ENCODE peak calls at places on chromosomes 11 and 22, in four cellular contexts. One of them, this sample, is unnamed.

GRCh38 chr22:48362736-48363404 is 1464.8 kb downstream of the BRD1 start:
- DNase-seq in colonic mucosa: no peak
- DNase-seq in cardiac muscle cell: no peak
- DNase-seq in neural progenitor cell: no peak
- DNase-seq in this sample: peak; percentile 43

GRCh38 chr11:95301497-95301896 is 70.5 kb upstream of the SESN3 start:
- DNase-seq in colonic mucosa: no peak
- DNase-seq in cardiac muscle cell: no peak
- DNase-seq in neural progenitor cell: no peak
- DNase-seq in this sample: no peak

GRCh38 chr11:121366970-121367369 is 74.4 kb downstream of the SC5D start:
- DNase-seq in colonic mucosa: no peak
- DNase-seq in cardiac muscle cell: no peak
- DNase-seq in neural progenitor cell: no peak
- DNase-seq in this sample: no peak

GRCh38 chr11:95641506-95641905 is 148.1 kb downstream of the FAM76B start:
- DNase-seq in colonic mucosa: no peak
- DNase-seq in cardiac muscle cell: no peak
- DNase-seq in neural progenitor cell: no peak
- DNase-seq in this sample: peak; percentile 59

GRCh38 chr11:61531033-61531432 is 22.5 kb downstream of the LRRC10B start:
- DNase-seq in colonic mucosa: no peak
- DNase-seq in cardiac muscle cell: no peak
- DNase-seq in neural progenitor cell: no peak
- DNase-seq in this sample: no peak

GRCh38 chr22:34943830-34944229 is 122.1 kb upstream of the ISX start:
- DNase-seq in colonic mucosa: no peak
- DNase-seq in cardiac muscle cell: no peak
- DNase-seq in neural progenitor cell: peak; percentile 13
- DNase-seq in this sample: no peak

GRCh38 chr11:56375324-56375723 is at the start of gene OR8U1:
- DNase-seq in colonic mucosa: no peak
- DNase-seq in cardiac muscle cell: no peak
- DNase-seq in neural progenitor cell: no peak
- DNase-seq in this sample: no peak

GRCh38 chr22:41745968-41746367 is 46.7 kb downstream of the MEI1 start:
- DNase-seq in colonic mucosa: no peak
- DNase-seq in cardiac muscle cell: no peak
- DNase-seq in neural progenitor cell: no peak
- DNase-seq in this sample: no peak

GRCh38 chr11:108944486-108945178 is 279.8 kb downstream of the DDX10 start:
- DNase-seq in colonic mucosa: no peak
- DNase-seq in cardiac muscle cell: no peak
- DNase-seq in neural progenitor cell: no peak
- DNase-seq in this sample: no peak

GRCh38 chr22:20239063-20239950 is 28.8 kb downstream of the RTN4R start:
- DNase-seq in colonic mucosa: no peak
- DNase-seq in cardiac muscle cell: peak; percentile 32
- DNase-seq in neural progenitor cell: no peak
- DNase-seq in this sample: peak; percentile 86
- H3K4me1 ChIP-seq in colonic mucosa: no peaks in the 10 kb centered on the region
- H3K4me1 ChIP-seq in cardiac muscle cell: peaks cover 17% of the 10 kb centered on the region
- H3K4me1 ChIP-seq in neural progenitor cell: peaks cover 17% of the 10 kb centered on the region
- H3K4me1 ChIP-seq in this sample: peaks cover 75% of the 10 kb centered on the region

DNA sequence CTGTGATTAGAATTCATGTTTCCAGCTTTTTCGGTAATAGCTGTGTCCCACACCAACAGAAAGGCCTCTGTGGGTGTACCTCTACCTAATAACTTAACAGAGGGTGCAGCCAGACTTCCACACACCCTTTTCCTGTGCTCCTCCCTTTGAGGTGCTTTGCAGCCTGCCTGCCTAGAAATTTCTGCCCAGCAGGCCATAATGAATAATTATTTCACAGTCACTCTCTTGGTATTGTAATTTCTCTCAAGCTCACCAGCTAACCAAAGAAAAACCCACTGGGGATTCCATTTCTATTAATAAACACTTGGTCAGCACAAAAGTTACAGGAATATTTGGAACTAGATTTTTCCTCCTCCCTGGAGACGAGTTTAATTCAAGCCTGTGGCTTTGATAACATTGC is 13.3 kb downstream of the WT1 start:
- DNase-seq in colonic mucosa: no peak
- DNase-seq in cardiac muscle cell: no peak
- DNase-seq in neural progenitor cell: no peak
- DNase-seq in this sample: no peak
- TF ChIP-seq CTCF in colonic mucosa: no peak
- TF ChIP-seq CTCF in cardiac muscle cell: no peak
- TF ChIP-seq CTCF in neural progenitor cell: no peak
- TF ChIP-seq CTCF in this sample: no peak

DNA sequence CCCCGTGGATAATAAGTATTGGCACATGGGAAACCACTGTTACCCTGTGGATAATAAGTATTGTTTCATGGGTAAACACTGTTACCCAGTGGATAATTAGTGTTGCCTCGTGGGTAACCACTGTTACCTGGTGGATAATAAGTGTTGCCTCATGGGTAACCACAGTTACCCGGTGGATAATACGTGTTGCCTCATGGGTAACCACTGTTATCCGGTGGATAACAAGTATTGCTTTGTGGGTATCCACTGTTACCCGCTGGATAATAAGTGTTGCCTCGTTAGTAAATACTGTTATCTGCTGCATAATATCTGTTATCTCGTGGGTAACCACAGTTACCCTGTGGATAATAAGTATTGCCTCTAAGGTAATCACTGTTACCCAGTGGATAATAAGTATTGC is 25.5 kb upstream of the NXPE4 start:
- DNase-seq in colonic mucosa: peak; percentile 9
- DNase-seq in cardiac muscle cell: no peak
- DNase-seq in neural progenitor cell: no peak
- DNase-seq in this sample: no peak
- H3K4me3 ChIP-seq in colonic mucosa: no peak overlapping the region
- H3K4me3 ChIP-seq in cardiac muscle cell: no peak overlapping the region
- H3K4me3 ChIP-seq in neural progenitor cell: no peak overlapping the region
- H3K4me3 ChIP-seq in this sample: no peak overlapping the region

GRCh38 chr22:22201925-22202343 is 42.7 kb upstream of the VPREB1 start:
- DNase-seq in colonic mucosa: no peak
- DNase-seq in cardiac muscle cell: no peak
- DNase-seq in neural progenitor cell: no peak
- DNase-seq in this sample: no peak
- H3K4me1 ChIP-seq in colonic mucosa: no peaks in the 10 kb centered on the region
- H3K4me1 ChIP-seq in cardiac muscle cell: no peaks in the 10 kb centered on the region
- H3K4me1 ChIP-seq in neural progenitor cell: no peaks in the 10 kb centered on the region
- H3K4me1 ChIP-seq in this sample: peaks cover 48% of the 10 kb centered on the region

DNA sequence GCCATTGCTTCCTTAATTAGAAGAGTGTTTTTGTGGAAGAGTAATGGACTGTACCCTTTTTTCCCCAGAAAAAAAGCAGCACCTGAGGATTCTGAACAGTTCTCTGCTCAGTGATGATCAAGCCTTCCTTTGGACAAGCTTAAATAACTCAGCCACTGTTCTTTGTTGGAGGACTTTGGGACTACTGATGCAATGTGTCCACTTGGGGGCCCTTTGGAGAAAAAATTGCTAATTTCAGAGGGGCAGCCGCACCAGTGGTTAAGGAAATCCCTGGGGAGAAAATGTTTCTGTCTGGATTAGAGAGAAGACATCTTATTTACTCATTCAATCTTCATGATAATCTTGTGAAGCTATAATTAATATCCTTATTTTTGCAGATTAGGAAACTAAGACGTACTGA is 5.3 kb upstream of the KMT2A start:
- DNase-seq in colonic mucosa: no peak
- DNase-seq in cardiac muscle cell: no peak
- DNase-seq in neural progenitor cell: peak; percentile 12
- DNase-seq in this sample: no peak
- TF ChIP-seq CTCF in colonic mucosa: no peak
- TF ChIP-seq CTCF in cardiac muscle cell: peak; percentile 5
- TF ChIP-seq CTCF in neural progenitor cell: peak; percentile 12
- TF ChIP-seq CTCF in this sample: no peak

GRCh38 chr11:106477776-106478175 is 400.3 kb downstream of the AASDHPPT start:
- DNase-seq in colonic mucosa: no peak
- DNase-seq in cardiac muscle cell: peak; percentile 51
- DNase-seq in neural progenitor cell: no peak
- DNase-seq in this sample: no peak

GRCh38 chr11:106480581-106481185 is 403.2 kb downstream of the AASDHPPT start:
- DNase-seq in colonic mucosa: no peak
- DNase-seq in cardiac muscle cell: peak; percentile 56
- DNase-seq in neural progenitor cell: no peak
- DNase-seq in this sample: no peak

GRCh38 chr11:106482920-106483761 is 405.7 kb downstream of the AASDHPPT start:
- DNase-seq in colonic mucosa: no peak
- DNase-seq in cardiac muscle cell: peak; percentile 82
- DNase-seq in neural progenitor cell: peak; percentile 37
- DNase-seq in this sample: no peak
- H3K4me3 ChIP-seq in colonic mucosa: no peak overlapping the region
- H3K4me3 ChIP-seq in cardiac muscle cell: no peak overlapping the region
- H3K4me3 ChIP-seq in neural progenitor cell: no peak overlapping the region
- H3K4me3 ChIP-seq in this sample: no peak overlapping the region

GRCh38 chr11:12694182-12694531 is 19.9 kb downstream of the TEAD1 start:
- DNase-seq in colonic mucosa: peak; percentile 46
- DNase-seq in cardiac muscle cell: no peak
- DNase-seq in neural progenitor cell: no peak
- DNase-seq in this sample: no peak
- H3K4me1 ChIP-seq in colonic mucosa: peaks cover 9% of the 10 kb centered on the region
- H3K4me1 ChIP-seq in cardiac muscle cell: peaks cover 61% of the 10 kb centered on the region
- H3K4me1 ChIP-seq in neural progenitor cell: peaks cover 64% of the 10 kb centered on the region
- H3K4me1 ChIP-seq in this sample: peaks cover 45% of the 10 kb centered on the region

GRCh38 chr11:66224226-66224850 is 44.1 kb upstream of the RAB1B start:
- DNase-seq in colonic mucosa: no peak
- DNase-seq in cardiac muscle cell: no peak
- DNase-seq in neural progenitor cell: no peak
- DNase-seq in this sample: no peak

GRCh38 chr11:66227700-66228099 is 40.7 kb upstream of the RAB1B start:
- DNase-seq in colonic mucosa: no peak
- DNase-seq in cardiac muscle cell: no peak
- DNase-seq in neural progenitor cell: no peak
- DNase-seq in this sample: no peak

GRCh38 chr11:66225054-66225453 is 43.4 kb upstream of the RAB1B start:
- DNase-seq in colonic mucosa: no peak
- DNase-seq in cardiac muscle cell: no peak
- DNase-seq in neural progenitor cell: no peak
- DNase-seq in this sample: peak; percentile 25

GRCh38 chr11:66228521-66228920 is 39.9 kb upstream of the RAB1B start:
- DNase-seq in colonic mucosa: no peak
- DNase-seq in cardiac muscle cell: no peak
- DNase-seq in neural progenitor cell: no peak
- DNase-seq in this sample: no peak

GRCh38 chr11:66226111-66226510 is 42.3 kb upstream of the RAB1B start:
- DNase-seq in colonic mucosa: no peak
- DNase-seq in cardiac muscle cell: no peak
- DNase-seq in neural progenitor cell: no peak
- DNase-seq in this sample: peak; percentile 6
- TF ChIP-seq CTCF in colonic mucosa: no peak
- TF ChIP-seq CTCF in cardiac muscle cell: no peak
- TF ChIP-seq CTCF in neural progenitor cell: no peak
- TF ChIP-seq CTCF in this sample: no peak

GRCh38 chr22:50475652-50476002 is 792 bp upstream of the SBF1 start:
- DNase-seq in colonic mucosa: no peak
- DNase-seq in cardiac muscle cell: no peak
- DNase-seq in neural progenitor cell: no peak
- DNase-seq in this sample: no peak
- H3K4me3 ChIP-seq in colonic mucosa: peak overlapping the region; percentile 93
- H3K4me3 ChIP-seq in cardiac muscle cell: no peak overlapping the region
- H3K4me3 ChIP-seq in neural progenitor cell: peak overlapping the region; percentile 91
- H3K4me3 ChIP-seq in this sample: peak overlapping the region; percentile 97

DNA sequence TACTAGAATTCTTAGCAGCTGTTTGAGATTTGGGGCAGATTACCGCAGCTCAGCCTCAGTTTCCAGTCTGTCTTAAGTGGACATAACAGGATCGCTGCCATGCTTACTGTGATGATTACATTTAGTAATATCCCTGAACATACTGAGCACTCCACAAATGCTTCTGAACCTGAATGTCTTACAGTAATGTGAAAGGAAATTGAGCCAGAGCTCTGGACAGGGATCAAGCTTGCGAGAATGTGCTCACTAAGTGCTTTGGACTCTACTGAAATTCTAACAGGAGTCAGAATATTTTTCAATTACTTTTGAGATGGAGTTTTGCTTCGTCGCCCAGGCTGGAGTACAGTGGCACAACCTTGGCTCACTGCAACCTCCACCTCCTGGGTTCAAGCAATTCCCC is 118.6 kb upstream of the RASSF10 start:
- DNase-seq in colonic mucosa: no peak
- DNase-seq in cardiac muscle cell: peak; percentile 38
- DNase-seq in neural progenitor cell: no peak
- DNase-seq in this sample: no peak
- H3K4me1 ChIP-seq in colonic mucosa: no peaks in the 10 kb centered on the region
- H3K4me1 ChIP-seq in cardiac muscle cell: peaks cover 11% of the 10 kb centered on the region
- H3K4me1 ChIP-seq in neural progenitor cell: peaks cover 9% of the 10 kb centered on the region
- H3K4me1 ChIP-seq in this sample: no peaks in the 10 kb centered on the region

This sample was measured in spleen.